ENCODE peak calls at places on chromosomes 2 and 18, in ten cellular contexts. One of them, this sample, is unnamed.

GRCh38 chr2:63853527-63854310 is 12.0 kb downstream of the UGP2 start:
- DNase-seq in SW 1271: no peak
- DNase-seq in putamen: no peak
- DNase-seq in brain pericyte: no peak
- DNase-seq in fibroblast of lung: peak
- DNase-seq in activated CD8-positive, alpha-beta memory T cell treated with anti-CD3 and anti-CD28 coated beads for 48 hours: no peak
- DNase-seq in GM23248: no peak
- DNase-seq in ovary: no peak
- DNase-seq in MV-4-11: peak
- DNase-seq in activated T-cell treated with anti-CD3 and anti-CD28 coated beads for 24 hours: no peak
- DNase-seq in this sample: no peak

GRCh38 chr2:213224366-213224765 is 59.9 kb upstream of the SPAG16 start:
- DNase-seq in GM23248: no peak
- DNase-seq in fibroblast of lung: no peak
- DNase-seq in activated CD8-positive, alpha-beta memory T cell treated with anti-CD3 and anti-CD28 coated beads for 48 hours: no peak
- DNase-seq in activated T-cell treated with anti-CD3 and anti-CD28 coated beads for 24 hours: no peak
- DNase-seq in brain pericyte: no peak
- DNase-seq in SW 1271: no peak
- DNase-seq in MV-4-11: no peak
- DNase-seq in ovary: no peak
- DNase-seq in putamen: no peak
- DNase-seq in this sample: no peak

GRCh38 chr2:5696741-5697521 is 4.7 kb downstream of the SOX11 start:
- DNase-seq in ovary: no peak
- DNase-seq in SW 1271: no peak
- DNase-seq in activated T-cell treated with anti-CD3 and anti-CD28 coated beads for 24 hours: no peak
- DNase-seq in brain pericyte: no peak
- DNase-seq in fibroblast of lung: peak
- DNase-seq in putamen: no peak
- DNase-seq in activated CD8-positive, alpha-beta memory T cell treated with anti-CD3 and anti-CD28 coated beads for 48 hours: no peak
- DNase-seq in MV-4-11: no peak
- DNase-seq in GM23248: peak
- DNase-seq in this sample: no peak

GRCh38 chr2:79876430-79876829 is 363.6 kb downstream of the CTNNA2 start:
- DNase-seq in brain pericyte: no peak
- DNase-seq in MV-4-11: peak
- DNase-seq in activated T-cell treated with anti-CD3 and anti-CD28 coated beads for 24 hours: no peak
- DNase-seq in GM23248: peak
- DNase-seq in putamen: peak
- DNase-seq in SW 1271: peak
- DNase-seq in activated CD8-positive, alpha-beta memory T cell treated with anti-CD3 and anti-CD28 coated beads for 48 hours: no peak
- DNase-seq in fibroblast of lung: peak
- DNase-seq in ovary: no peak
- DNase-seq in this sample: no peak

GRCh38 chr2:64770781-64771334 is 117.1 kb upstream of the SERTAD2 start:
- DNase-seq in GM23248: peak
- DNase-seq in MV-4-11: no peak
- DNase-seq in fibroblast of lung: peak
- DNase-seq in putamen: no peak
- DNase-seq in activated T-cell treated with anti-CD3 and anti-CD28 coated beads for 24 hours: no peak
- DNase-seq in ovary: peak
- DNase-seq in SW 1271: no peak
- DNase-seq in activated CD8-positive, alpha-beta memory T cell treated with anti-CD3 and anti-CD28 coated beads for 48 hours: no peak
- DNase-seq in brain pericyte: no peak
- DNase-seq in this sample: no peak

GRCh38 chr2:182144780-182145170 is 159.1 kb downstream of the PPP1R1C start:
- DNase-seq in activated CD8-positive, alpha-beta memory T cell treated with anti-CD3 and anti-CD28 coated beads for 48 hours: no peak
- DNase-seq in MV-4-11: no peak
- DNase-seq in brain pericyte: no peak
- DNase-seq in ovary: no peak
- DNase-seq in fibroblast of lung: peak
- DNase-seq in GM23248: peak
- DNase-seq in activated T-cell treated with anti-CD3 and anti-CD28 coated beads for 24 hours: no peak
- DNase-seq in putamen: no peak
- DNase-seq in SW 1271: no peak
- DNase-seq in this sample: no peak

GRCh38 chr2:149857344-149857743 is 269.8 kb upstream of the MMADHC start:
- DNase-seq in MV-4-11: no peak
- DNase-seq in SW 1271: no peak
- DNase-seq in activated CD8-positive, alpha-beta memory T cell treated with anti-CD3 and anti-CD28 coated beads for 48 hours: no peak
- DNase-seq in GM23248: peak
- DNase-seq in ovary: no peak
- DNase-seq in activated T-cell treated with anti-CD3 and anti-CD28 coated beads for 24 hours: no peak
- DNase-seq in brain pericyte: no peak
- DNase-seq in fibroblast of lung: peak
- DNase-seq in putamen: no peak
- DNase-seq in this sample: no peak

GRCh38 chr2:20443276-20443920 is 3.5 kb upstream of the RHOB start:
- DNase-seq in MV-4-11: peak
- DNase-seq in SW 1271: peak
- DNase-seq in activated CD8-positive, alpha-beta memory T cell treated with anti-CD3 and anti-CD28 coated beads for 48 hours: no peak
- DNase-seq in GM23248: peak
- DNase-seq in brain pericyte: no peak
- DNase-seq in fibroblast of lung: no peak
- DNase-seq in putamen: no peak
- DNase-seq in ovary: peak
- DNase-seq in activated T-cell treated with anti-CD3 and anti-CD28 coated beads for 24 hours: no peak
- DNase-seq in this sample: no peak

GRCh38 chr2:95384854-95385569 is 17.5 kb upstream of the FAHD2A start:
- DNase-seq in putamen: no peak
- DNase-seq in activated T-cell treated with anti-CD3 and anti-CD28 coated beads for 24 hours: no peak
- DNase-seq in brain pericyte: no peak
- DNase-seq in GM23248: peak
- DNase-seq in SW 1271: no peak
- DNase-seq in ovary: peak
- DNase-seq in activated CD8-positive, alpha-beta memory T cell treated with anti-CD3 and anti-CD28 coated beads for 48 hours: no peak
- DNase-seq in MV-4-11: no peak
- DNase-seq in fibroblast of lung: no peak
- DNase-seq in this sample: no peak

GRCh38 chr2:97748397-97748796 is 35.0 kb downstream of the ZAP70 start:
- DNase-seq in activated T-cell treated with anti-CD3 and anti-CD28 coated beads for 24 hours: peak
- DNase-seq in GM23248: peak
- DNase-seq in ovary: no peak
- DNase-seq in brain pericyte: no peak
- DNase-seq in fibroblast of lung: no peak
- DNase-seq in putamen: no peak
- DNase-seq in MV-4-11: peak
- DNase-seq in activated CD8-positive, alpha-beta memory T cell treated with anti-CD3 and anti-CD28 coated beads for 48 hours: peak
- DNase-seq in SW 1271: no peak
- DNase-seq in this sample: peak

GRCh38 chr2:232328038-232328435 is 50.5 kb upstream of the ALPP start:
- DNase-seq in activated CD8-positive, alpha-beta memory T cell treated with anti-CD3 and anti-CD28 coated beads for 48 hours: no peak
- DNase-seq in ovary: no peak
- DNase-seq in MV-4-11: no peak
- DNase-seq in SW 1271: no peak
- DNase-seq in brain pericyte: no peak
- DNase-seq in fibroblast of lung: no peak
- DNase-seq in putamen: no peak
- DNase-seq in GM23248: no peak
- DNase-seq in activated T-cell treated with anti-CD3 and anti-CD28 coated beads for 24 hours: no peak
- DNase-seq in this sample: no peak

GRCh38 chr2:238716171-238716570 is 131.7 kb upstream of the TWIST2 start:
- DNase-seq in ovary: no peak
- DNase-seq in activated CD8-positive, alpha-beta memory T cell treated with anti-CD3 and anti-CD28 coated beads for 48 hours: no peak
- DNase-seq in brain pericyte: no peak
- DNase-seq in MV-4-11: no peak
- DNase-seq in fibroblast of lung: no peak
- DNase-seq in GM23248: no peak
- DNase-seq in activated T-cell treated with anti-CD3 and anti-CD28 coated beads for 24 hours: no peak
- DNase-seq in putamen: no peak
- DNase-seq in SW 1271: no peak
- DNase-seq in this sample: no peak

GRCh38 chr18:37207343-37207742 is 358.3 kb downstream of the CELF4 start:
- DNase-seq in fibroblast of lung: no peak
- DNase-seq in GM23248: no peak
- DNase-seq in SW 1271: no peak
- DNase-seq in ovary: no peak
- DNase-seq in putamen: no peak
- DNase-seq in brain pericyte: no peak
- DNase-seq in MV-4-11: no peak
- DNase-seq in activated T-cell treated with anti-CD3 and anti-CD28 coated beads for 24 hours: no peak
- DNase-seq in activated CD8-positive, alpha-beta memory T cell treated with anti-CD3 and anti-CD28 coated beads for 48 hours: no peak
- DNase-seq in this sample: no peak

GRCh38 chr2:88697361-88698026 is 6.0 kb downstream of the RPIA start:
- DNase-seq in putamen: no peak
- DNase-seq in brain pericyte: no peak
- DNase-seq in GM23248: no peak
- DNase-seq in activated CD8-positive, alpha-beta memory T cell treated with anti-CD3 and anti-CD28 coated beads for 48 hours: no peak
- DNase-seq in MV-4-11: no peak
- DNase-seq in activated T-cell treated with anti-CD3 and anti-CD28 coated beads for 24 hours: no peak
- DNase-seq in ovary: no peak
- DNase-seq in fibroblast of lung: no peak
- DNase-seq in SW 1271: no peak
- DNase-seq in this sample: no peak

GRCh38 chr2:1011018-1011405 is 60.4 kb downstream of the SNTG2 start:
- DNase-seq in brain pericyte: no peak
- DNase-seq in putamen: no peak
- DNase-seq in GM23248: no peak
- DNase-seq in MV-4-11: no peak
- DNase-seq in ovary: no peak
- DNase-seq in fibroblast of lung: no peak
- DNase-seq in SW 1271: no peak
- DNase-seq in activated T-cell treated with anti-CD3 and anti-CD28 coated beads for 24 hours: no peak
- DNase-seq in activated CD8-positive, alpha-beta memory T cell treated with anti-CD3 and anti-CD28 coated beads for 48 hours: no peak
- DNase-seq in this sample: no peak

GRCh38 chr2:230521386-230521785 is 105.4 kb downstream of the SP100 start:
- DNase-seq in brain pericyte: no peak
- DNase-seq in SW 1271: no peak
- DNase-seq in activated CD8-positive, alpha-beta memory T cell treated with anti-CD3 and anti-CD28 coated beads for 48 hours: no peak
- DNase-seq in ovary: no peak
- DNase-seq in fibroblast of lung: no peak
- DNase-seq in GM23248: no peak
- DNase-seq in MV-4-11: no peak
- DNase-seq in putamen: no peak
- DNase-seq in activated T-cell treated with anti-CD3 and anti-CD28 coated beads for 24 hours: no peak
- DNase-seq in this sample: no peak

GRCh38 chr2:197297772-197298318 is 12.7 kb downstream of the ANKRD44 start:
- DNase-seq in brain pericyte: no peak
- DNase-seq in activated CD8-positive, alpha-beta memory T cell treated with anti-CD3 and anti-CD28 coated beads for 48 hours: no peak
- DNase-seq in ovary: no peak
- DNase-seq in fibroblast of lung: no peak
- DNase-seq in GM23248: no peak
- DNase-seq in SW 1271: no peak
- DNase-seq in activated T-cell treated with anti-CD3 and anti-CD28 coated beads for 24 hours: no peak
- DNase-seq in putamen: no peak
- DNase-seq in MV-4-11: peak
- DNase-seq in this sample: no peak

GRCh38 chr2:37847792-37848191 is 77.3 kb upstream of the RMDN2 start:
- DNase-seq in SW 1271: no peak
- DNase-seq in brain pericyte: no peak
- DNase-seq in GM23248: no peak
- DNase-seq in ovary: no peak
- DNase-seq in fibroblast of lung: no peak
- DNase-seq in activated CD8-positive, alpha-beta memory T cell treated with anti-CD3 and anti-CD28 coated beads for 48 hours: no peak
- DNase-seq in MV-4-11: no peak
- DNase-seq in putamen: no peak
- DNase-seq in activated T-cell treated with anti-CD3 and anti-CD28 coated beads for 24 hours: no peak
- DNase-seq in this sample: no peak

GRCh38 chr2:188134241-188134640 is 157.4 kb upstream of the GULP1 start:
- DNase-seq in MV-4-11: no peak
- DNase-seq in GM23248: no peak
- DNase-seq in fibroblast of lung: no peak
- DNase-seq in activated CD8-positive, alpha-beta memory T cell treated with anti-CD3 and anti-CD28 coated beads for 48 hours: no peak
- DNase-seq in SW 1271: no peak
- DNase-seq in ovary: no peak
- DNase-seq in brain pericyte: no peak
- DNase-seq in activated T-cell treated with anti-CD3 and anti-CD28 coated beads for 24 hours: no peak
- DNase-seq in putamen: no peak
- DNase-seq in this sample: no peak

GRCh38 chr2:235511187-235511661 is 17.4 kb downstream of the AGAP1 start:
- DNase-seq in MV-4-11: no peak
- DNase-seq in activated CD8-positive, alpha-beta memory T cell treated with anti-CD3 and anti-CD28 coated beads for 48 hours: no peak
- DNase-seq in GM23248: peak
- DNase-seq in SW 1271: no peak
- DNase-seq in ovary: no peak
- DNase-seq in putamen: no peak
- DNase-seq in activated T-cell treated with anti-CD3 and anti-CD28 coated beads for 24 hours: no peak
- DNase-seq in fibroblast of lung: peak
- DNase-seq in brain pericyte: no peak
- DNase-seq in this sample: no peak

GRCh38 chr18:40877096-40877495 is 1077.9 kb upstream of the PIK3C3 start:
- DNase-seq in SW 1271: peak
- DNase-seq in brain pericyte: no peak
- DNase-seq in activated CD8-positive, alpha-beta memory T cell treated with anti-CD3 and anti-CD28 coated beads for 48 hours: no peak
- DNase-seq in putamen: no peak
- DNase-seq in MV-4-11: no peak
- DNase-seq in activated T-cell treated with anti-CD3 and anti-CD28 coated beads for 24 hours: no peak
- DNase-seq in fibroblast of lung: peak
- DNase-seq in GM23248: peak
- DNase-seq in ovary: no peak
- DNase-seq in this sample: no peak

GRCh38 chr2:24920813-24921441 is 890 bp upstream of the ADCY3 start:
- DNase-seq in putamen: no peak
- DNase-seq in GM23248: no peak
- DNase-seq in activated T-cell treated with anti-CD3 and anti-CD28 coated beads for 24 hours: no peak
- DNase-seq in fibroblast of lung: no peak
- DNase-seq in SW 1271: peak
- DNase-seq in ovary: no peak
- DNase-seq in MV-4-11: no peak
- DNase-seq in brain pericyte: no peak
- DNase-seq in activated CD8-positive, alpha-beta memory T cell treated with anti-CD3 and anti-CD28 coated beads for 48 hours: no peak
- DNase-seq in this sample: no peak

GRCh38 chr2:130933501-130933900 is 96.8 kb downstream of the ARHGEF4 start:
- DNase-seq in SW 1271: no peak
- DNase-seq in putamen: no peak
- DNase-seq in activated T-cell treated with anti-CD3 and anti-CD28 coated beads for 24 hours: no peak
- DNase-seq in MV-4-11: no peak
- DNase-seq in fibroblast of lung: no peak
- DNase-seq in brain pericyte: no peak
- DNase-seq in GM23248: no peak
- DNase-seq in activated CD8-positive, alpha-beta memory T cell treated with anti-CD3 and anti-CD28 coated beads for 48 hours: no peak
- DNase-seq in ovary: no peak
- DNase-seq in this sample: no peak

GRCh38 chr2:25204190-25204838 is 35.9 kb upstream of the POMC start:
- DNase-seq in putamen: peak
- DNase-seq in fibroblast of lung: no peak
- DNase-seq in brain pericyte: no peak
- DNase-seq in SW 1271: no peak
- DNase-seq in MV-4-11: no peak
- DNase-seq in activated T-cell treated with anti-CD3 and anti-CD28 coated beads for 24 hours: no peak
- DNase-seq in ovary: no peak
- DNase-seq in GM23248: peak
- DNase-seq in activated CD8-positive, alpha-beta memory T cell treated with anti-CD3 and anti-CD28 coated beads for 48 hours: no peak
- DNase-seq in this sample: no peak

GRCh38 chr18:63540131-63540530 is 2.0 kb upstream of the SERPINB12 start:
- DNase-seq in MV-4-11: no peak
- DNase-seq in ovary: no peak
- DNase-seq in SW 1271: no peak
- DNase-seq in brain pericyte: no peak
- DNase-seq in GM23248: peak
- DNase-seq in fibroblast of lung: peak
- DNase-seq in putamen: no peak
- DNase-seq in activated CD8-positive, alpha-beta memory T cell treated with anti-CD3 and anti-CD28 coated beads for 48 hours: no peak
- DNase-seq in activated T-cell treated with anti-CD3 and anti-CD28 coated beads for 24 hours: no peak
- DNase-seq in this sample: no peak

GRCh38 chr2:144513388-144514100 is 6.4 kb downstream of the ZEB2 start:
- DNase-seq in activated T-cell treated with anti-CD3 and anti-CD28 coated beads for 24 hours: no peak
- DNase-seq in activated CD8-positive, alpha-beta memory T cell treated with anti-CD3 and anti-CD28 coated beads for 48 hours: no peak
- DNase-seq in GM23248: peak
- DNase-seq in ovary: peak
- DNase-seq in SW 1271: no peak
- DNase-seq in brain pericyte: peak
- DNase-seq in MV-4-11: peak
- DNase-seq in fibroblast of lung: peak
- DNase-seq in putamen: no peak
- DNase-seq in this sample: no peak